ENCODE peak calls at places on chromosome 16, in eight cellular contexts. One of them, this sample, is unnamed.

GRCh38 chr16:69890891-69891282 is 60.2 kb upstream of the CLEC18A start:
- DNase-seq in activated B cell treated with CpG ODN at 0.5 μM for 24 hours: no peak
- DNase-seq in Karpas-422: no peak
- DNase-seq in foreskin fibroblast: no peak
- DNase-seq in nucleus accumbens: no peak
- DNase-seq in HFF-Myc: peak
- DNase-seq in bronchial epithelial cell: no peak
- DNase-seq in right lobe of liver: no peak
- DNase-seq in this sample: no peak

GRCh38 chr16:83561876-83562275 is 245.9 kb upstream of the HSBP1 start:
- DNase-seq in activated B cell treated with CpG ODN at 0.5 μM for 24 hours: no peak
- DNase-seq in Karpas-422: peak
- DNase-seq in foreskin fibroblast: peak
- DNase-seq in nucleus accumbens: no peak
- DNase-seq in HFF-Myc: no peak
- DNase-seq in bronchial epithelial cell: no peak
- DNase-seq in right lobe of liver: no peak
- DNase-seq in this sample: peak

GRCh38 chr16:23607740-23608139 is 11.6 kb upstream of the NDUFAB1 start:
- DNase-seq in activated B cell treated with CpG ODN at 0.5 μM for 24 hours: no peak
- DNase-seq in Karpas-422: no peak
- DNase-seq in foreskin fibroblast: peak
- DNase-seq in nucleus accumbens: no peak
- DNase-seq in HFF-Myc: no peak
- DNase-seq in bronchial epithelial cell: peak
- DNase-seq in right lobe of liver: no peak
- DNase-seq in this sample: no peak

GRCh38 chr16:89115216-89115949 is 21.7 kb downstream of the ACSF3 start:
- DNase-seq in activated B cell treated with CpG ODN at 0.5 μM for 24 hours: peak
- DNase-seq in Karpas-422: peak
- DNase-seq in foreskin fibroblast: no peak
- DNase-seq in nucleus accumbens: peak
- DNase-seq in HFF-Myc: no peak
- DNase-seq in bronchial epithelial cell: peak
- DNase-seq in right lobe of liver: peak
- DNase-seq in this sample: no peak

GRCh38 chr16:89658221-89658879 is 714 bp downstream of the SPATA33 start:
- DNase-seq in activated B cell treated with CpG ODN at 0.5 μM for 24 hours: no peak
- DNase-seq in Karpas-422: peak
- DNase-seq in foreskin fibroblast: peak
- DNase-seq in nucleus accumbens: no peak
- DNase-seq in HFF-Myc: no peak
- DNase-seq in bronchial epithelial cell: no peak
- DNase-seq in right lobe of liver: no peak
- DNase-seq in this sample: peak

GRCh38 chr16:50208460-50208931 is 55.4 kb downstream of the TENT4B start:
- DNase-seq in activated B cell treated with CpG ODN at 0.5 μM for 24 hours: no peak
- DNase-seq in Karpas-422: peak
- DNase-seq in foreskin fibroblast: peak
- DNase-seq in nucleus accumbens: no peak
- DNase-seq in HFF-Myc: peak
- DNase-seq in bronchial epithelial cell: peak
- DNase-seq in right lobe of liver: no peak
- DNase-seq in this sample: peak

GRCh38 chr16:1330260-1330914 is 3.1 kb upstream of the BAIAP3 start:
- DNase-seq in activated B cell treated with CpG ODN at 0.5 μM for 24 hours: no peak
- DNase-seq in Karpas-422: peak
- DNase-seq in foreskin fibroblast: no peak
- DNase-seq in nucleus accumbens: no peak
- DNase-seq in HFF-Myc: no peak
- DNase-seq in bronchial epithelial cell: no peak
- DNase-seq in right lobe of liver: no peak
- DNase-seq in this sample: no peak

GRCh38 chr16:3961449-3961849 is 80.9 kb upstream of the CREBBP start:
- DNase-seq in activated B cell treated with CpG ODN at 0.5 μM for 24 hours: no peak
- DNase-seq in Karpas-422: no peak
- DNase-seq in foreskin fibroblast: peak
- DNase-seq in nucleus accumbens: peak
- DNase-seq in HFF-Myc: no peak
- DNase-seq in bronchial epithelial cell: no peak
- DNase-seq in right lobe of liver: no peak
- DNase-seq in this sample: no peak

GRCh38 chr16:2468142-2468724 is 2.9 kb upstream of the NTN3 start:
- DNase-seq in activated B cell treated with CpG ODN at 0.5 μM for 24 hours: no peak
- DNase-seq in Karpas-422: no peak
- DNase-seq in foreskin fibroblast: peak
- DNase-seq in nucleus accumbens: no peak
- DNase-seq in HFF-Myc: no peak
- DNase-seq in bronchial epithelial cell: peak
- DNase-seq in right lobe of liver: peak
- DNase-seq in this sample: peak

GRCh38 chr16:67661101-67661661 is 421 bp downstream of the PARD6A start:
- DNase-seq in activated B cell treated with CpG ODN at 0.5 μM for 24 hours: no peak
- DNase-seq in Karpas-422: no peak
- DNase-seq in foreskin fibroblast: peak
- DNase-seq in nucleus accumbens: no peak
- DNase-seq in HFF-Myc: no peak
- DNase-seq in bronchial epithelial cell: peak
- DNase-seq in right lobe of liver: no peak
- DNase-seq in this sample: peak

GRCh38 chr16:62392698-62393097 is 356.5 kb upstream of the CDH8 start:
- DNase-seq in activated B cell treated with CpG ODN at 0.5 μM for 24 hours: no peak
- DNase-seq in Karpas-422: no peak
- DNase-seq in foreskin fibroblast: no peak
- DNase-seq in nucleus accumbens: no peak
- DNase-seq in HFF-Myc: no peak
- DNase-seq in bronchial epithelial cell: no peak
- DNase-seq in right lobe of liver: no peak
- DNase-seq in this sample: no peak

GRCh38 chr16:71919033-71919432 is 23.7 kb downstream of the IST1 start:
- DNase-seq in activated B cell treated with CpG ODN at 0.5 μM for 24 hours: no peak
- DNase-seq in Karpas-422: no peak
- DNase-seq in foreskin fibroblast: no peak
- DNase-seq in nucleus accumbens: no peak
- DNase-seq in HFF-Myc: no peak
- DNase-seq in bronchial epithelial cell: no peak
- DNase-seq in right lobe of liver: no peak
- DNase-seq in this sample: no peak

GRCh38 chr16:89360760-89361435 is 129.5 kb downstream of the ANKRD11 start:
- DNase-seq in activated B cell treated with CpG ODN at 0.5 μM for 24 hours: peak
- DNase-seq in Karpas-422: no peak
- DNase-seq in foreskin fibroblast: no peak
- DNase-seq in nucleus accumbens: no peak
- DNase-seq in HFF-Myc: no peak
- DNase-seq in bronchial epithelial cell: no peak
- DNase-seq in right lobe of liver: no peak
- DNase-seq in this sample: no peak

GRCh38 chr16:1863681-1864460 is 8.1 kb downstream of the MEIOB start:
- DNase-seq in activated B cell treated with CpG ODN at 0.5 μM for 24 hours: no peak
- DNase-seq in Karpas-422: peak
- DNase-seq in foreskin fibroblast: peak
- DNase-seq in nucleus accumbens: no peak
- DNase-seq in HFF-Myc: no peak
- DNase-seq in bronchial epithelial cell: peak
- DNase-seq in right lobe of liver: no peak
- DNase-seq in this sample: peak

GRCh38 chr16:20079106-20079505 is 5.4 kb upstream of the GPR139 start:
- DNase-seq in activated B cell treated with CpG ODN at 0.5 μM for 24 hours: no peak
- DNase-seq in Karpas-422: no peak
- DNase-seq in foreskin fibroblast: no peak
- DNase-seq in nucleus accumbens: no peak
- DNase-seq in HFF-Myc: no peak
- DNase-seq in bronchial epithelial cell: no peak
- DNase-seq in right lobe of liver: no peak
- DNase-seq in this sample: no peak

GRCh38 chr16:26863971-26864370 is 202.8 kb upstream of the C16orf82 start:
- DNase-seq in activated B cell treated with CpG ODN at 0.5 μM for 24 hours: no peak
- DNase-seq in Karpas-422: no peak
- DNase-seq in foreskin fibroblast: peak
- DNase-seq in nucleus accumbens: no peak
- DNase-seq in HFF-Myc: no peak
- DNase-seq in bronchial epithelial cell: no peak
- DNase-seq in right lobe of liver: no peak
- DNase-seq in this sample: no peak

GRCh38 chr16:309476-309875 is 26.5 kb downstream of the PDIA2 start:
- DNase-seq in activated B cell treated with CpG ODN at 0.5 μM for 24 hours: no peak
- DNase-seq in Karpas-422: no peak
- DNase-seq in foreskin fibroblast: no peak
- DNase-seq in nucleus accumbens: no peak
- DNase-seq in HFF-Myc: no peak
- DNase-seq in bronchial epithelial cell: no peak
- DNase-seq in right lobe of liver: no peak
- DNase-seq in this sample: no peak

GRCh38 chr16:19766988-19767387 is 48.9 kb downstream of the IQCK start:
- DNase-seq in activated B cell treated with CpG ODN at 0.5 μM for 24 hours: no peak
- DNase-seq in Karpas-422: no peak
- DNase-seq in foreskin fibroblast: no peak
- DNase-seq in nucleus accumbens: no peak
- DNase-seq in HFF-Myc: no peak
- DNase-seq in bronchial epithelial cell: no peak
- DNase-seq in right lobe of liver: no peak
- DNase-seq in this sample: no peak

GRCh38 chr16:24013733-24014645 is 178.2 kb downstream of the PRKCB start:
- DNase-seq in activated B cell treated with CpG ODN at 0.5 μM for 24 hours: peak
- DNase-seq in Karpas-422: peak
- DNase-seq in foreskin fibroblast: no peak
- DNase-seq in nucleus accumbens: no peak
- DNase-seq in HFF-Myc: no peak
- DNase-seq in bronchial epithelial cell: no peak
- DNase-seq in right lobe of liver: no peak
- DNase-seq in this sample: no peak

GRCh38 chr16:61871837-61872777 is 164.1 kb downstream of the CDH8 start:
- DNase-seq in activated B cell treated with CpG ODN at 0.5 μM for 24 hours: no peak
- DNase-seq in Karpas-422: no peak
- DNase-seq in foreskin fibroblast: no peak
- DNase-seq in nucleus accumbens: no peak
- DNase-seq in HFF-Myc: no peak
- DNase-seq in bronchial epithelial cell: no peak
- DNase-seq in right lobe of liver: no peak
- DNase-seq in this sample: no peak

GRCh38 chr16:27972500-27972899 is 91.0 kb downstream of the GSG1L start:
- DNase-seq in activated B cell treated with CpG ODN at 0.5 μM for 24 hours: no peak
- DNase-seq in Karpas-422: peak
- DNase-seq in foreskin fibroblast: peak
- DNase-seq in nucleus accumbens: no peak
- DNase-seq in HFF-Myc: peak
- DNase-seq in bronchial epithelial cell: peak
- DNase-seq in right lobe of liver: peak
- DNase-seq in this sample: peak

GRCh38 chr16:53960954-53961616 is 257.1 kb downstream of the FTO start:
- DNase-seq in activated B cell treated with CpG ODN at 0.5 μM for 24 hours: no peak
- DNase-seq in Karpas-422: no peak
- DNase-seq in foreskin fibroblast: no peak
- DNase-seq in nucleus accumbens: no peak
- DNase-seq in HFF-Myc: no peak
- DNase-seq in bronchial epithelial cell: no peak
- DNase-seq in right lobe of liver: no peak
- DNase-seq in this sample: no peak

GRCh38 chr16:30166202-30166902 is 17.1 kb upstream of the CORO1A start:
- DNase-seq in activated B cell treated with CpG ODN at 0.5 μM for 24 hours: no peak
- DNase-seq in Karpas-422: peak
- DNase-seq in foreskin fibroblast: no peak
- DNase-seq in nucleus accumbens: no peak
- DNase-seq in HFF-Myc: no peak
- DNase-seq in bronchial epithelial cell: no peak
- DNase-seq in right lobe of liver: no peak
- DNase-seq in this sample: no peak

GRCh38 chr16:1347962-1348361 is 3.7 kb downstream of the TSR3 start:
- DNase-seq in activated B cell treated with CpG ODN at 0.5 μM for 24 hours: no peak
- DNase-seq in Karpas-422: no peak
- DNase-seq in foreskin fibroblast: no peak
- DNase-seq in nucleus accumbens: no peak
- DNase-seq in HFF-Myc: no peak
- DNase-seq in bronchial epithelial cell: no peak
- DNase-seq in right lobe of liver: no peak
- DNase-seq in this sample: no peak

GRCh38 chr16:88424536-88425230 is 28.4 kb upstream of the ZFPM1 start:
- DNase-seq in activated B cell treated with CpG ODN at 0.5 μM for 24 hours: no peak
- DNase-seq in Karpas-422: no peak
- DNase-seq in foreskin fibroblast: peak
- DNase-seq in nucleus accumbens: no peak
- DNase-seq in HFF-Myc: no peak
- DNase-seq in bronchial epithelial cell: peak
- DNase-seq in right lobe of liver: no peak
- DNase-seq in this sample: no peak

GRCh38 chr16:71440669-71441347 is 1.0 kb downstream of the TLE7 start:
- DNase-seq in activated B cell treated with CpG ODN at 0.5 μM for 24 hours: no peak
- DNase-seq in Karpas-422: peak
- DNase-seq in foreskin fibroblast: no peak
- DNase-seq in nucleus accumbens: no peak
- DNase-seq in HFF-Myc: no peak
- DNase-seq in bronchial epithelial cell: no peak
- DNase-seq in right lobe of liver: no peak
- DNase-seq in this sample: no peak

GRCh38 chr16:74275031-74275636 is 21.5 kb upstream of the PSMD7 start:
- DNase-seq in activated B cell treated with CpG ODN at 0.5 μM for 24 hours: no peak
- DNase-seq in Karpas-422: peak
- DNase-seq in foreskin fibroblast: peak
- DNase-seq in nucleus accumbens: no peak
- DNase-seq in HFF-Myc: no peak
- DNase-seq in bronchial epithelial cell: peak
- DNase-seq in right lobe of liver: no peak
- DNase-seq in this sample: peak

This sample was measured in mesenchymal stem cell.